ENCODE peak calls at places on chromosomes 6 and 20, in ten cellular contexts. J is heart left ventricle, B is pancreas, P is heart right ventricle, R is adrenal gland, U is stomach, O is left lung, L is body of pancreas, M is PC-9, H is iPS DF 6.9. S is an unnamed sample.

GRCh38 chr6:52143551-52143950 is 42.6 kb upstream of the IL17A start:
- DNase-seq in J (no peak), B (no peak), P (no peak), R (no peak), U (no peak), O (no peak), L (no peak), M (no peak), H (no peak), S (no peak)

GRCh38 chr20:16258766-16259165 is 314.5 kb downstream of the KIF16B start:
- DNase-seq in J (no peak), B (no peak), P (no peak), R (no peak), U (no peak), O (no peak), L (no peak), M (no peak), H (no peak), S (no peak)

GRCh38 chr6:74573613-74574012 is 632.2 kb downstream of the COL12A1 start:
- DNase-seq in J (no peak), B (no peak), P (no peak), R (no peak), U (no peak), O (no peak), L (no peak), M (no peak), H (no peak), S (no peak)

GRCh38 chr6:86969573-86969972 is 32.2 kb downstream of the HTR1E start:
- DNase-seq in J (no peak), B (no peak), P (no peak), R (no peak), U (peak; percentile 72), O (no peak), L (no peak), M (peak; percentile 3), H (no peak), S (peak; percentile 31)

GRCh38 chr20:61771805-61772350 is 293.8 kb downstream of the TAF4 start:
- DNase-seq in J (no peak), B (no peak), P (no peak), R (no peak), U (no peak), O (no peak), L (no peak), M (no peak), H (no peak), S (no peak)

GRCh38 chr20:19824861-19825260 is 66.8 kb downstream of the RIN2 start:
- DNase-seq in J (no peak), B (no peak), P (no peak), R (no peak), U (no peak), O (no peak), L (no peak), M (no peak), H (no peak), S (no peak)

GRCh38 chr6:12293931-12294800 is 4.0 kb downstream of the EDN1 start:
- DNase-seq in J (no peak), B (no peak), P (no peak), R (no peak), U (no peak), O (no peak), L (no peak), M (no peak), H (no peak), S (no peak)

GRCh38 chr20:16082051-16082550 is 491.1 kb downstream of the KIF16B start:
- DNase-seq in J (no peak), B (no peak), P (no peak), R (no peak), U (no peak), O (no peak), L (no peak), M (no peak), H (no peak), S (no peak)

GRCh38 chr6:62265906-62266305 is 20.1 kb downstream of the KHDRBS2 start:
- DNase-seq in J (no peak), B (no peak), P (no peak), R (no peak), U (no peak), O (no peak), L (no peak), M (no peak), H (no peak), S (no peak)

GRCh38 chr6:117136702-117137101 is 128.7 kb upstream of the VGLL2 start:
- DNase-seq in J (peak; percentile 16), B (no peak), P (peak; percentile 8), R (no peak), U (no peak), O (no peak), L (no peak), M (no peak), H (no peak), S (no peak)
- H3K27ac ChIP-seq in J (no peak overlapping the region), B (no peak overlapping the region), P (no peak overlapping the region), R (no peak overlapping the region), U (no peak overlapping the region), O (no peak overlapping the region), L (no peak overlapping the region), M (no peak overlapping the region), H (no peak overlapping the region), S (no peak overlapping the region)

DNA sequence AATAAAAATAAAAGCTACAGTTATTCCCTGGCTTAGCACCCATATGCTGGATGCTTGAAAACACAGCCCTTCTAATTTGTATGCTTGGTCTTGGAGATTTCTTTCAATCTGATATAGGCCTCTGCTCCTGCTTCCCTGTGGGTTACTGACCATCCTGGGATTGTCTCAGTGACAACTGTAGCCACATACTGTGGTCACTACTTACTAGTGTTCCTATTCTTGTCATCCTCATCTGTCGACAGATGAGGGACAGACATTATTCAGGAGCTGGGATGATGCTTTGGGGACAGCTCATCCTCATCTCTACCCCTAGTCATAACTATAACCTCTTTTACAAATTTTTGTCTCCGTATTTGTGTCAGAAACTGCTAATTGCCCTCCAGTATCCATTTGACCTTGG is 388.9 kb upstream of the MAP3K7 start:
- DNase-seq in J (no peak), B (no peak), P (no peak), R (no peak), U (no peak), O (no peak), L (no peak), M (no peak), H (no peak), S (no peak)
- H3K27ac ChIP-seq in J (no peak overlapping the region), B (no peak overlapping the region), P (no peak overlapping the region), R (no peak overlapping the region), U (no peak overlapping the region), O (no peak overlapping the region), L (no peak overlapping the region), M (no peak overlapping the region), H (no peak overlapping the region), S (no peak overlapping the region)

GRCh38 chr6:150345786-150346185 is 23.0 kb upstream of the IYD start:
- DNase-seq in J (no peak), B (no peak), P (no peak), R (no peak), U (no peak), O (no peak), L (no peak), M (no peak), H (no peak), S (peak; percentile 10)

GRCh38 chr6:150342126-150342525 is 26.7 kb upstream of the IYD start:
- DNase-seq in J (no peak), B (no peak), P (no peak), R (no peak), U (no peak), O (no peak), L (no peak), M (no peak), H (no peak), S (no peak)

GRCh38 chr6:150347845-150348244 is 21.0 kb upstream of the IYD start:
- DNase-seq in J (no peak), B (no peak), P (no peak), R (no peak), U (no peak), O (no peak), L (no peak), M (no peak), H (no peak), S (no peak)

GRCh38 chr6:150343434-150343833 is 25.4 kb upstream of the IYD start:
- DNase-seq in J (no peak), B (no peak), P (no peak), R (no peak), U (no peak), O (no peak), L (no peak), M (no peak), H (no peak), S (no peak)

GRCh38 chr6:150346346-150346745 is 22.5 kb upstream of the IYD start:
- DNase-seq in J (no peak), B (no peak), P (no peak), R (no peak), U (no peak), O (no peak), L (no peak), M (no peak), H (no peak), S (no peak)
- H3K27ac ChIP-seq in J (no peak overlapping the region), B (no peak overlapping the region), P (no peak overlapping the region), R (no peak overlapping the region), U (no peak overlapping the region), O (no peak overlapping the region), L (no peak overlapping the region), M (no peak overlapping the region), H (no peak overlapping the region), S (peak overlapping the region; percentile 47)

DNA sequence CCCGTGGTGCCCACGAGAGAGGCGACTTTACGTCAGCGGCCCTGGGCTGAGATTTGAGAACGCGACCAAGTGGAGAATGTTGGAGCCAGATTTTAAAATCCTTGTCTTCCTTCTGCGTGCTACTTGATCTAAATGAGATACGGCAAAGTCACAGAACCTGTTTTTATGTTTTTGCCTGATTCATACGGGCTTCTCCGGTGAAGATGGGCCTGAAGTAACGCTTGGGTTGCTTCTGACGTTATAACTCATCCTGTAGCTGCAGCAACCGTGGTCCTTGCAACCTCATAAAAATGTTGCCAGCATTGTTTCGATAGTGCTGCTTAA is 462 bp upstream of the SLC35B3 start:
- DNase-seq in J (no peak), B (no peak), P (no peak), R (no peak), U (no peak), O (no peak), L (no peak), M (no peak), H (no peak), S (peak; percentile 48)
- H3K27ac ChIP-seq in J (peak overlapping the region; percentile 94), B (peak overlapping the region; percentile 77), P (peak overlapping the region; percentile 90), R (no peak overlapping the region), U (peak overlapping the region; percentile 92), O (peak overlapping the region; percentile 91), L (peak overlapping the region; percentile 70), M (peak overlapping the region; percentile 48), H (no peak overlapping the region), S (peak overlapping the region; percentile 78)

S was measured in epithelial cell of prostate.